ENCODE peak calls at places on chromosome 1, in five cellular contexts. Q is fibroblast of pulmonary artery, A is K562, G is heart right ventricle, Y is esophagus squamous epithelium. C is an unnamed sample.

GRCh38 chr1:55129194-55129728 is 85.9 kb downstream of the USP24 start:
- DNase-seq in Q (peak), A (no peak), G (no peak), Y (no peak), C (no peak)

GRCh38 chr1:107926436-107927080 is 38.4 kb downstream of the VAV3 start:
- DNase-seq in Q (no peak), A (no peak), G (no peak), Y (no peak), C (no peak)

GRCh38 chr1:180562582-180562981 is 3.8 kb downstream of the OVAAL start:
- DNase-seq in Q (no peak), A (no peak), G (no peak), Y (no peak), C (no peak)

GRCh38 chr1:64186138-64186897 is 17.1 kb upstream of the UBE2U start:
- DNase-seq in Q (peak), A (no peak), G (peak), Y (no peak), C (no peak)

GRCh38 chr1:26015358-26015757 is 6.2 kb upstream of the EXTL1 start:
- DNase-seq in Q (peak), A (no peak), G (no peak), Y (no peak), C (no peak)

GRCh38 chr1:11610629-11611180 is 43.5 kb downstream of the FBXO2 start:
- DNase-seq in Q (no peak), A (no peak), G (no peak), Y (no peak), C (no peak)

GRCh38 chr1:79226963-79227362 is 220.4 kb upstream of the ADGRL4 start:
- DNase-seq in Q (no peak), A (no peak), G (no peak), Y (no peak), C (no peak)

GRCh38 chr1:202012544-202013478 is 2.4 kb downstream of the ELF3 start:
- DNase-seq in Q (no peak), A (no peak), G (no peak), Y (no peak), C (no peak)

GRCh38 chr1:220243947-220244346 is 28.3 kb downstream of the RAB3GAP2 start:
- DNase-seq in Q (no peak), A (no peak), G (no peak), Y (no peak), C (no peak)

GRCh38 chr1:87969040-87969439 is 640.4 kb downstream of the LMO4 start:
- DNase-seq in Q (no peak), A (no peak), G (no peak), Y (no peak), C (no peak)

GRCh38 chr1:53176452-53177344 is 19.9 kb upstream of the CPT2 start:
- DNase-seq in Q (peak), A (no peak), G (peak), Y (no peak), C (no peak)

GRCh38 chr1:32816676-32817158 is 441 bp downstream of the YARS1 start:
- DNase-seq in Q (peak), A (no peak), G (no peak), Y (no peak), C (no peak)

GRCh38 chr1:21496886-21497285 is 12.3 kb upstream of the ALPL start:
- DNase-seq in Q (no peak), A (no peak), G (no peak), Y (no peak), C (no peak)

GRCh38 chr1:30824736-30825429 is 67.3 kb upstream of the LAPTM5 start:
- DNase-seq in Q (no peak), A (no peak), G (no peak), Y (no peak), C (no peak)

GRCh38 chr1:21175324-21175669 is 1.4 kb downstream of the EIF4G3 start:
- DNase-seq in Q (peak), A (no peak), G (no peak), Y (no peak), C (peak)

GRCh38 chr1:200150721-200151120 is 123.2 kb downstream of the NR5A2 start:
- DNase-seq in Q (peak), A (peak), G (no peak), Y (no peak), C (no peak)

GRCh38 chr1:19373206-19374126 is 61.3 kb downstream of the SLC66A1 start:
- DNase-seq in Q (no peak), A (no peak), G (no peak), Y (no peak), C (no peak)

GRCh38 chr1:183472488-183473285 is at the start of gene SMG7:
- DNase-seq in Q (peak), A (peak), G (peak), Y (peak), C (no peak)

GRCh38 chr1:169460193-169460833 is 25.4 kb downstream of the SLC19A2 start:
- DNase-seq in Q (peak), A (no peak), G (no peak), Y (no peak), C (no peak)

GRCh38 chr1:27339213-27339612 is 2.6 kb upstream of the SYTL1 start:
- DNase-seq in Q (no peak), A (no peak), G (no peak), Y (no peak), C (no peak)

GRCh38 chr1:228989992-228990827 is 254.9 kb downstream of the RHOU start:
- DNase-seq in Q (peak), A (no peak), G (peak), Y (no peak), C (no peak)

GRCh38 chr1:200795151-200795550 is 56.5 kb downstream of the CAMSAP2 start:
- DNase-seq in Q (peak), A (no peak), G (no peak), Y (no peak), C (no peak)

GRCh38 chr1:67013573-67013972 is 40.4 kb downstream of the SLC35D1 start:
- DNase-seq in Q (peak), A (peak), G (no peak), Y (no peak), C (no peak)

GRCh38 chr1:32239790-32240139 is 7.3 kb upstream of the FAM167B start:
- DNase-seq in Q (no peak), A (no peak), G (peak), Y (no peak), C (no peak)

GRCh38 chr1:201944639-201945038 is 1.7 kb downstream of the LMOD1 start:
- DNase-seq in Q (no peak), A (no peak), G (no peak), Y (no peak), C (no peak)

GRCh38 chr1:169110691-169111447 is 4.4 kb downstream of the ATP1B1 start:
- DNase-seq in Q (peak), A (no peak), G (no peak), Y (no peak), C (no peak)

GRCh38 chr1:63264161-63264560 is 58.2 kb upstream of the FOXD3 start:
- DNase-seq in Q (no peak), A (no peak), G (no peak), Y (no peak), C (no peak)

GRCh38 chr1:119275145-119275929 is 93.2 kb upstream of the HAO2 start:
- DNase-seq in Q (peak), A (peak), G (no peak), Y (no peak), C (no peak)

GRCh38 chr1:113292660-113293626 is 97.4 kb upstream of the MAGI3 start:
- DNase-seq in Q (no peak), A (no peak), G (no peak), Y (no peak), C (no peak)

GRCh38 chr1:31910933-31911332 is 27.2 kb downstream of the PTP4A2 start:
- DNase-seq in Q (peak), A (no peak), G (no peak), Y (no peak), C (no peak)

GRCh38 chr1:184060316-184060715 is 8.8 kb downstream of the TSEN15 start:
- DNase-seq in Q (peak), A (no peak), G (no peak), Y (no peak), C (no peak)

GRCh38 chr1:244761279-244761678 is 74.2 kb upstream of the COX20 start:
- DNase-seq in Q (no peak), A (no peak), G (no peak), Y (no peak), C (no peak)

GRCh38 chr1:171403396-171403795 is 81.9 kb upstream of the PRRC2C start:
- DNase-seq in Q (peak), A (no peak), G (no peak), Y (no peak), C (no peak)

GRCh38 chr1:82388679-82389078 is 587.9 kb downstream of the ADGRL2 start:
- DNase-seq in Q (peak), A (no peak), G (no peak), Y (no peak), C (no peak)

DNA sequence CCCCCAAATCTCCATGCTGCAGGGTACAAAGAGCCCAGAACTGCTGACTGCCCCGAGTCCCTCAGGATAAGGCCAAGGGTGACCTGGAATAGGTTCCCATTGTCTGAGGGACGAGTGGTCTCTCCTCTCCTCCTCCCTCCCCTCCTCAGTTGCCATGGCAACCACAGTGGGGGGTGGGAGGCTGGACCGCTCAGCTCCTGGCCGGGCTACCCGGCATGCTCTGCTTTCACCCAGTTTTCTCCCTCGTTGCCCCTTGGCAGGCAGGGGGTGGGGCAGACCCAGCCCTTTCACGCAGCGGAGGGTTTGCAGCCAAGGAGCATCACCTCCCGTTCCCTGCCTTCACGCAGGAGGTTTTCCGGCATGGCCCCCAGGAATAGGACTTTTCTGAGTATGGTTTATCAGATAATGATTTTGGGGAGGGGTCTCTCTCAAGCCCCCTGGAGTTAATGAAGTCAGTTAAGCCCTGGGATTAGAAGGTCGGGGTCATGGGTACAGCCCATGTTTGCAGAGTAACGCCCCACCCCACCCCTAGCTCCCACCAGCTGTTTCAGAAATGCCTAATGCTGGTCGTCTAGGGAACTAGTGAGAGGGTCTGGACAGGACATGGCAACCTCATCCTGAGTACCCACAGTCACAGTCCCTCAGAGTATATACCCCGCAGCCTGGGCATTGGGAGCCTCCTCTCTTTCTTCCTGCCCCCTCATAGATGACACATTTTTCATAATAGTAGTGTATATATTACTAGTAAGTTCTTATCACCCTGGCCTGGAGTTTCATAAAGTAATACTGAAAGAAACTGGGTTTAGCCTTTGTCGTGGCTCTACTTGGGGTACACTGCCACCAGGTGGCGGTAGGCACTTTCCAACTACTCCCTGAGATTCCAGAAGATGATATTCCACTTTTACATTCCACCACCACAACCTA is 20.7 kb downstream of the C1QB start:
- DNase-seq in Q (peak), A (peak), G (peak), Y (no peak), C (no peak)
- TF ChIP-seq CTCF in Q (peak), A (peak), G (peak), Y (peak), C (no peak)

DNA sequence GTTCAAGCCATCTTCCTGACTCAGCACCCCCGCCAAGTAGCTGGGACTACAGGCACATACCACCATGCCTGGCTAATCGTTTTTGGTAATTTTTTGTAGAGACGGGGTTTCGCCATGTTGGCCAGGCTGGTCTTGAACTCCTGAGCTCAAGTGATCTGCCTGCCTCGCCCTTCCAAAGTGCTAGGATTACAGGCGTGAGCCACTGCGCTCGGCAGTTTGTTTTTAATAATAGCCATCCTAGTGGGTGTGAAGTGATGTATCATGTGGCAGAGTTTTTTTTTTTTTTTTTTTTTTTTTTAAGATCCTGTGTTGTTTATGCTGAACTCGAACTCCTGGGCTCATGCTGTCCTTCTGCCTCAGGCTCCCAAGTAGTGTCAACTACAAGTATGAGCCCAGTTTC is 51.8 kb downstream of the SPEN start:
- DNase-seq in Q (no peak), A (no peak), G (no peak), Y (no peak), C (no peak)
- TF ChIP-seq CTCF in Q (no peak), A (no peak), G (no peak), Y (no peak), C (no peak)

GRCh38 chr1:247538561-247538960 is 2.3 kb upstream of the OR2C3 start:
- DNase-seq in Q (no peak), A (no peak), G (no peak), Y (no peak), C (no peak)

GRCh38 chr1:247536340-247536739 is at the start of gene OR2C3:
- DNase-seq in Q (no peak), A (no peak), G (no peak), Y (no peak), C (no peak)

GRCh38 chr1:247539214-247539613 is 3.0 kb upstream of the OR2C3 start:
- DNase-seq in Q (no peak), A (no peak), G (no peak), Y (no peak), C (no peak)

GRCh38 chr1:247535402-247535801 is 838 bp downstream of the OR2C3 start:
- DNase-seq in Q (no peak), A (no peak), G (no peak), Y (no peak), C (no peak)

GRCh38 chr1:247540536-247540935 is 4.3 kb upstream of the OR2C3 start:
- DNase-seq in Q (no peak), A (no peak), G (no peak), Y (no peak), C (no peak)
- TF ChIP-seq CTCF in Q (no peak), A (no peak), G (no peak), Y (no peak), C (no peak)

GRCh38 chr1:41495171-41495948 is 10.9 kb upstream of the EDN2 start:
- DNase-seq in Q (peak), A (peak), G (no peak), Y (no peak), C (no peak)
- TF ChIP-seq CTCF in Q (peak), A (peak), G (no peak), Y (no peak), C (no peak)

DNA sequence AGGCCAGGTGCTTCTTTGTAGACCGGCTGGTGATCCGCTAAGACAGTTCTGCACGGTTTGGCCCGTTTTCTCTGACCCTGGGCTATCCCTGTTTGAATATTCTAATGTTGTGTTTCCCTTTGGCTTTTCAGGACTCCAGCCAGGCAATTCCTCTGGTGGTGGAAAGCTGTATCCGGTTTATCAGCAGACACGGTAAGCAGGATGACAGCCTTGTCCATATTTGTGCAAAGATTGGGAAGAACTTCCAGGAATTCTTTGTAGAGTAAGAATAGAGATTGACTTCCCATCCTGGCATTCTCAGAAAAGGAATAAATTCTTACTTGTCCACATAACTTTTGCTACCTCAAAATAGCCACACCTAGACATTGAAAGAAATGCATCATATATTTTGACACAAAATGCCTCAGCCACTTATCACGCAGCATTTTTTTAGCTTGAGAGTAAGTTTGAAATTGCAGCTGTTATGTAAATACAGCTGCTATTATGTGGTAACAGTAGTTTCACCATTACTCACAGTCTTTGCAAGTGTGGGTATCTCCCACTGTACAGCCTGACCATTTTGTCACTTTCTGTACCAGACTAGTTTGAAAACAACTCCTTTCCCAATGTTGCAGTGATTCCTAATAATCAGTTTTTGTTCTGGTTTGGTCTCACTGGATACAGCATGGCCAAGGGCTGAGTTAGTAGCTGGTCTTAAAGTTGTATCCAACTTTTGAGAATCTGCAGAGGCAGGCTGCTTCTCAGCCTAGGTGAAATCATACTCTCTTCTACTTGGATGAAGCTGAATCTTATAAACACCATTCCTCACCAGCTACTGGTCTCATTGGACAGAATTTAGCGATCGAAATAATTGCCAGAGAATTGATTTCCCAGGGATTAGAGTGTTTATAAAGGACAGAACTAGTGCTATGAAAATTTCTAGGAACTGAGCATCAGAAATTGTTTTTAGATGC is 40.0 kb upstream of the IKBKE start:
- DNase-seq in Q (peak), A (no peak), G (no peak), Y (no peak), C (no peak)
- TF ChIP-seq CTCF in Q (peak), A (no peak), G (no peak), Y (peak), C (no peak)

DNA sequence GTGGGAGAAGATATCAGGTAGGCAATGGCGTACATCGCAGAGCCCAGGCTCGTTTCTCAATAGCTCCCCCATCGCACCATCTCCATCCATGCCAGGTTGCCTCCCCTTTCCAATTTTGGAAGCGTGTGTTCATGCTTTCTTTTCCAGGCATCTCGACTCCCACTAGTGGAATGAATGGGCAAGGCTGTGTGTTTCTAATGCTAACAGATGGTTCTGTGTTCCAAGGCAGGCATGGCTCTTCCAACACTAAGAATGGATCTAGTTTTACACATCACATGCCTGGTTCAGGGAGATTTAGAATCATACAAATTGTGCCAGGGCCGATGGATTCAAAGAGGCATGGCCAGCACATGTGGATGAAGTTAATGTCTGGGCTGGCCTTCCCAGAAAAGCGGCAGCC is 438.6 kb downstream of the PRDM2 start:
- DNase-seq in Q (no peak), A (no peak), G (no peak), Y (no peak), C (no peak)
- TF ChIP-seq CTCF in Q (no peak), A (no peak), G (no peak), Y (no peak), C (no peak)

DNA sequence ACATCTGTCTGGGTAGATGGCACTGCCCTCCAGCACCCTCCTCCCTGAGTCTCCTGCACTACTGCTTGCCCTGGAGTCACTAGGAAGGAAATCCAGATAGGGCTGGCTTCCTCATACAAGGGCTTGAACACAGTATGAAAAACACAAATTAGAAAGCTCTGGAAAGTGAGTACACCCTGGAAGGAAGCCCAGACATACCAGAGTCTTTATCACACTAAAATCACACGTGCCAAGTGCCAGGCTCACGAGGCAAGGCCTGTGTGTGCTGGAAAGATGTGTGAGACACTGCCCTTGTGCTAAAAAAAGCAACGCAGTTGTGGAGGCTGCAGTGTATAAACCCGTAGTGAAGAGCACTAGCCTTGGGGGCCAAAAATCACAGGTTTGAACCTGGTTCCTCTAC is 28.3 kb upstream of the S100A7 start:
- DNase-seq in Q (no peak), A (no peak), G (no peak), Y (no peak), C (no peak)
- TF ChIP-seq CTCF in Q (no peak), A (no peak), G (no peak), Y (no peak), C (no peak)

GRCh38 chr1:109570414-109570813 is 22.0 kb downstream of the GNAI3 start:
- DNase-seq in Q (peak), A (no peak), G (no peak), Y (no peak), C (no peak)

GRCh38 chr1:109565241-109565640 is 16.8 kb downstream of the GNAI3 start:
- DNase-seq in Q (no peak), A (no peak), G (no peak), Y (no peak), C (no peak)

GRCh38 chr1:109566982-109567381 is 18.6 kb downstream of the GNAI3 start:
- DNase-seq in Q (no peak), A (no peak), G (no peak), Y (no peak), C (no peak)

GRCh38 chr1:109567823-109568222 is 19.4 kb downstream of the GNAI3 start:
- DNase-seq in Q (no peak), A (no peak), G (no peak), Y (no peak), C (no peak)

GRCh38 chr1:109569323-109569722 is 20.9 kb downstream of the GNAI3 start:
- DNase-seq in Q (no peak), A (no peak), G (no peak), Y (no peak), C (no peak)
- TF ChIP-seq CTCF in Q (no peak), A (no peak), G (no peak), Y (no peak), C (no peak)

GRCh38 chr1:166839600-166840308 is 479 bp downstream of the POGK start:
- DNase-seq in Q (peak), A (no peak), G (peak), Y (no peak), C (peak)
- TF ChIP-seq CTCF in Q (peak), A (peak), G (no peak), Y (no peak), C (no peak)